ENCODE peak calls at places on chromosomes 13 and 19, in ten cellular contexts. One of them, this sample, is unnamed.

GRCh38 chr13:90902255-90902654 is 445.2 kb upstream of the MIR17HG start:
- DNase-seq in PC-9: no peak
- DNase-seq in activated CD8-positive, alpha-beta T cell treated with anti-CD3 and anti-CD28 coated beads for 36 hours: no peak
- DNase-seq in Caco-2: no peak
- DNase-seq in lower leg skin: no peak
- DNase-seq in GM06990: no peak
- DNase-seq in DND-41: no peak
- DNase-seq in left ventricle myocardium inferior: no peak
- DNase-seq in testis: no peak
- DNase-seq in hepatocyte: no peak
- DNase-seq in this sample: no peak

GRCh38 chr13:69809152-69809551 is 298.5 kb upstream of the ATXN8OS start:
- DNase-seq in PC-9: no peak
- DNase-seq in activated CD8-positive, alpha-beta T cell treated with anti-CD3 and anti-CD28 coated beads for 36 hours: no peak
- DNase-seq in Caco-2: no peak
- DNase-seq in lower leg skin: no peak
- DNase-seq in GM06990: no peak
- DNase-seq in DND-41: no peak
- DNase-seq in left ventricle myocardium inferior: no peak
- DNase-seq in testis: no peak
- DNase-seq in hepatocyte: no peak
- DNase-seq in this sample: no peak

GRCh38 chr19:3094638-3095374 is 644 bp downstream of the GNA11 start:
- DNase-seq in PC-9: no peak
- DNase-seq in activated CD8-positive, alpha-beta T cell treated with anti-CD3 and anti-CD28 coated beads for 36 hours: peak
- DNase-seq in Caco-2: no peak
- DNase-seq in lower leg skin: no peak
- DNase-seq in GM06990: peak
- DNase-seq in DND-41: peak
- DNase-seq in left ventricle myocardium inferior: no peak
- DNase-seq in testis: no peak
- DNase-seq in hepatocyte: peak
- DNase-seq in this sample: no peak

GRCh38 chr13:97946951-97947588 is 6.4 kb upstream of the IPO5 start:
- DNase-seq in PC-9: peak
- DNase-seq in activated CD8-positive, alpha-beta T cell treated with anti-CD3 and anti-CD28 coated beads for 36 hours: no peak
- DNase-seq in Caco-2: no peak
- DNase-seq in lower leg skin: no peak
- DNase-seq in GM06990: no peak
- DNase-seq in DND-41: no peak
- DNase-seq in left ventricle myocardium inferior: no peak
- DNase-seq in testis: no peak
- DNase-seq in hepatocyte: no peak
- DNase-seq in this sample: no peak

GRCh38 chr13:40629678-40630384 is 36.6 kb downstream of the FOXO1 start:
- DNase-seq in PC-9: no peak
- DNase-seq in activated CD8-positive, alpha-beta T cell treated with anti-CD3 and anti-CD28 coated beads for 36 hours: no peak
- DNase-seq in Caco-2: no peak
- DNase-seq in lower leg skin: no peak
- DNase-seq in GM06990: peak
- DNase-seq in DND-41: no peak
- DNase-seq in left ventricle myocardium inferior: no peak
- DNase-seq in testis: no peak
- DNase-seq in hepatocyte: no peak
- DNase-seq in this sample: peak

GRCh38 chr19:33252971-33253370 is 27.3 kb upstream of the SLC7A10 start:
- DNase-seq in PC-9: no peak
- DNase-seq in activated CD8-positive, alpha-beta T cell treated with anti-CD3 and anti-CD28 coated beads for 36 hours: no peak
- DNase-seq in Caco-2: no peak
- DNase-seq in lower leg skin: no peak
- DNase-seq in GM06990: no peak
- DNase-seq in DND-41: no peak
- DNase-seq in left ventricle myocardium inferior: no peak
- DNase-seq in testis: no peak
- DNase-seq in hepatocyte: no peak
- DNase-seq in this sample: no peak

GRCh38 chr19:11269408-11269807 is 7.1 kb upstream of the DOCK6 start:
- DNase-seq in PC-9: no peak
- DNase-seq in activated CD8-positive, alpha-beta T cell treated with anti-CD3 and anti-CD28 coated beads for 36 hours: no peak
- DNase-seq in Caco-2: no peak
- DNase-seq in lower leg skin: no peak
- DNase-seq in GM06990: no peak
- DNase-seq in DND-41: no peak
- DNase-seq in left ventricle myocardium inferior: no peak
- DNase-seq in testis: no peak
- DNase-seq in hepatocyte: no peak
- DNase-seq in this sample: no peak

GRCh38 chr19:32891609-32892008 is 22.0 kb upstream of the SLC7A9 start:
- DNase-seq in PC-9: no peak
- DNase-seq in activated CD8-positive, alpha-beta T cell treated with anti-CD3 and anti-CD28 coated beads for 36 hours: no peak
- DNase-seq in Caco-2: no peak
- DNase-seq in lower leg skin: no peak
- DNase-seq in GM06990: no peak
- DNase-seq in DND-41: no peak
- DNase-seq in left ventricle myocardium inferior: no peak
- DNase-seq in testis: no peak
- DNase-seq in hepatocyte: no peak
- DNase-seq in this sample: no peak

GRCh38 chr19:11699931-11700794 is 38.6 kb downstream of the ZNF823 start:
- DNase-seq in PC-9: peak
- DNase-seq in activated CD8-positive, alpha-beta T cell treated with anti-CD3 and anti-CD28 coated beads for 36 hours: peak
- DNase-seq in Caco-2: no peak
- DNase-seq in lower leg skin: no peak
- DNase-seq in GM06990: no peak
- DNase-seq in DND-41: peak
- DNase-seq in left ventricle myocardium inferior: no peak
- DNase-seq in testis: no peak
- DNase-seq in hepatocyte: peak
- DNase-seq in this sample: no peak

GRCh38 chr19:40702337-40703012 is 12.0 kb upstream of the NUMBL start:
- DNase-seq in PC-9: no peak
- DNase-seq in activated CD8-positive, alpha-beta T cell treated with anti-CD3 and anti-CD28 coated beads for 36 hours: no peak
- DNase-seq in Caco-2: no peak
- DNase-seq in lower leg skin: no peak
- DNase-seq in GM06990: no peak
- DNase-seq in DND-41: no peak
- DNase-seq in left ventricle myocardium inferior: peak
- DNase-seq in testis: peak
- DNase-seq in hepatocyte: peak
- DNase-seq in this sample: no peak

GRCh38 chr13:97079726-97080125 is 85.5 kb upstream of the OXGR1 start:
- DNase-seq in PC-9: no peak
- DNase-seq in activated CD8-positive, alpha-beta T cell treated with anti-CD3 and anti-CD28 coated beads for 36 hours: no peak
- DNase-seq in Caco-2: no peak
- DNase-seq in lower leg skin: no peak
- DNase-seq in GM06990: no peak
- DNase-seq in DND-41: no peak
- DNase-seq in left ventricle myocardium inferior: no peak
- DNase-seq in testis: no peak
- DNase-seq in hepatocyte: no peak
- DNase-seq in this sample: no peak

GRCh38 chr19:13428352-13428751 is 77.9 kb downstream of the CACNA1A start:
- DNase-seq in PC-9: no peak
- DNase-seq in activated CD8-positive, alpha-beta T cell treated with anti-CD3 and anti-CD28 coated beads for 36 hours: peak
- DNase-seq in Caco-2: no peak
- DNase-seq in lower leg skin: no peak
- DNase-seq in GM06990: no peak
- DNase-seq in DND-41: peak
- DNase-seq in left ventricle myocardium inferior: no peak
- DNase-seq in testis: no peak
- DNase-seq in hepatocyte: no peak
- DNase-seq in this sample: peak

GRCh38 chr19:8655340-8655709 is 24.9 kb downstream of the NFILZ start:
- DNase-seq in PC-9: no peak
- DNase-seq in activated CD8-positive, alpha-beta T cell treated with anti-CD3 and anti-CD28 coated beads for 36 hours: peak
- DNase-seq in Caco-2: no peak
- DNase-seq in lower leg skin: no peak
- DNase-seq in GM06990: peak
- DNase-seq in DND-41: peak
- DNase-seq in left ventricle myocardium inferior: no peak
- DNase-seq in testis: no peak
- DNase-seq in hepatocyte: no peak
- DNase-seq in this sample: peak

GRCh38 chr13:34025746-34026145 is 207.8 kb downstream of the RFC3 start:
- DNase-seq in PC-9: no peak
- DNase-seq in activated CD8-positive, alpha-beta T cell treated with anti-CD3 and anti-CD28 coated beads for 36 hours: no peak
- DNase-seq in Caco-2: no peak
- DNase-seq in lower leg skin: no peak
- DNase-seq in GM06990: no peak
- DNase-seq in DND-41: no peak
- DNase-seq in left ventricle myocardium inferior: no peak
- DNase-seq in testis: no peak
- DNase-seq in hepatocyte: no peak
- DNase-seq in this sample: no peak

GRCh38 chr13:33111414-33112110 is 95.3 kb downstream of the KL start:
- DNase-seq in PC-9: no peak
- DNase-seq in activated CD8-positive, alpha-beta T cell treated with anti-CD3 and anti-CD28 coated beads for 36 hours: no peak
- DNase-seq in Caco-2: no peak
- DNase-seq in lower leg skin: peak
- DNase-seq in GM06990: no peak
- DNase-seq in DND-41: no peak
- DNase-seq in left ventricle myocardium inferior: peak
- DNase-seq in testis: peak
- DNase-seq in hepatocyte: no peak
- DNase-seq in this sample: no peak

GRCh38 chr13:110828705-110829104 is 86.2 kb downstream of the ANKRD10 start:
- DNase-seq in PC-9: no peak
- DNase-seq in activated CD8-positive, alpha-beta T cell treated with anti-CD3 and anti-CD28 coated beads for 36 hours: no peak
- DNase-seq in Caco-2: no peak
- DNase-seq in lower leg skin: no peak
- DNase-seq in GM06990: no peak
- DNase-seq in DND-41: no peak
- DNase-seq in left ventricle myocardium inferior: no peak
- DNase-seq in testis: no peak
- DNase-seq in hepatocyte: no peak
- DNase-seq in this sample: no peak
- TF ChIP-seq CTCF in PC-9: no peak
- TF ChIP-seq CTCF in activated CD8-positive, alpha-beta T cell treated with anti-CD3 and anti-CD28 coated beads for 36 hours: no peak
- TF ChIP-seq CTCF in Caco-2: no peak
- TF ChIP-seq CTCF in lower leg skin: no peak
- TF ChIP-seq CTCF in GM06990: no peak
- TF ChIP-seq CTCF in DND-41: no peak
- TF ChIP-seq CTCF in left ventricle myocardium inferior: no peak
- TF ChIP-seq CTCF in testis: no peak
- TF ChIP-seq CTCF in hepatocyte: no peak
- TF ChIP-seq CTCF in this sample: no peak

GRCh38 chr13:111152836-111153235 is 37.7 kb downstream of the ARHGEF7 start:
- DNase-seq in PC-9: no peak
- DNase-seq in activated CD8-positive, alpha-beta T cell treated with anti-CD3 and anti-CD28 coated beads for 36 hours: no peak
- DNase-seq in Caco-2: peak
- DNase-seq in lower leg skin: no peak
- DNase-seq in GM06990: no peak
- DNase-seq in DND-41: no peak
- DNase-seq in left ventricle myocardium inferior: no peak
- DNase-seq in testis: peak
- DNase-seq in hepatocyte: peak
- DNase-seq in this sample: no peak

GRCh38 chr13:111158136-111158805 is 43.2 kb downstream of the ARHGEF7 start:
- DNase-seq in PC-9: no peak
- DNase-seq in activated CD8-positive, alpha-beta T cell treated with anti-CD3 and anti-CD28 coated beads for 36 hours: no peak
- DNase-seq in Caco-2: no peak
- DNase-seq in lower leg skin: no peak
- DNase-seq in GM06990: no peak
- DNase-seq in DND-41: no peak
- DNase-seq in left ventricle myocardium inferior: no peak
- DNase-seq in testis: no peak
- DNase-seq in hepatocyte: no peak
- DNase-seq in this sample: no peak

GRCh38 chr13:111153977-111154332 is 38.8 kb downstream of the ARHGEF7 start:
- DNase-seq in PC-9: peak
- DNase-seq in activated CD8-positive, alpha-beta T cell treated with anti-CD3 and anti-CD28 coated beads for 36 hours: no peak
- DNase-seq in Caco-2: peak
- DNase-seq in lower leg skin: peak
- DNase-seq in GM06990: no peak
- DNase-seq in DND-41: no peak
- DNase-seq in left ventricle myocardium inferior: peak
- DNase-seq in testis: peak
- DNase-seq in hepatocyte: no peak
- DNase-seq in this sample: peak

GRCh38 chr13:111156421-111156820 is 41.3 kb downstream of the ARHGEF7 start:
- DNase-seq in PC-9: no peak
- DNase-seq in activated CD8-positive, alpha-beta T cell treated with anti-CD3 and anti-CD28 coated beads for 36 hours: no peak
- DNase-seq in Caco-2: no peak
- DNase-seq in lower leg skin: no peak
- DNase-seq in GM06990: no peak
- DNase-seq in DND-41: no peak
- DNase-seq in left ventricle myocardium inferior: no peak
- DNase-seq in testis: no peak
- DNase-seq in hepatocyte: no peak
- DNase-seq in this sample: no peak

GRCh38 chr13:111153279-111153976 is 38.3 kb downstream of the ARHGEF7 start:
- DNase-seq in PC-9: peak
- DNase-seq in activated CD8-positive, alpha-beta T cell treated with anti-CD3 and anti-CD28 coated beads for 36 hours: peak
- DNase-seq in Caco-2: peak
- DNase-seq in lower leg skin: peak
- DNase-seq in GM06990: peak
- DNase-seq in DND-41: peak
- DNase-seq in left ventricle myocardium inferior: peak
- DNase-seq in testis: peak
- DNase-seq in hepatocyte: peak
- DNase-seq in this sample: peak
- TF ChIP-seq CTCF in PC-9: no peak
- TF ChIP-seq CTCF in activated CD8-positive, alpha-beta T cell treated with anti-CD3 and anti-CD28 coated beads for 36 hours: no peak
- TF ChIP-seq CTCF in Caco-2: no peak
- TF ChIP-seq CTCF in lower leg skin: no peak
- TF ChIP-seq CTCF in GM06990: peak
- TF ChIP-seq CTCF in DND-41: no peak
- TF ChIP-seq CTCF in left ventricle myocardium inferior: peak
- TF ChIP-seq CTCF in testis: peak
- TF ChIP-seq CTCF in hepatocyte: peak
- TF ChIP-seq CTCF in this sample: peak

GRCh38 chr19:16070366-16070990 is 5.8 kb upstream of the TPM4 start:
- DNase-seq in PC-9: peak
- DNase-seq in activated CD8-positive, alpha-beta T cell treated with anti-CD3 and anti-CD28 coated beads for 36 hours: peak
- DNase-seq in Caco-2: no peak
- DNase-seq in lower leg skin: peak
- DNase-seq in GM06990: peak
- DNase-seq in DND-41: no peak
- DNase-seq in left ventricle myocardium inferior: peak
- DNase-seq in testis: no peak
- DNase-seq in hepatocyte: no peak
- DNase-seq in this sample: peak
- TF ChIP-seq CTCF in PC-9: no peak
- TF ChIP-seq CTCF in activated CD8-positive, alpha-beta T cell treated with anti-CD3 and anti-CD28 coated beads for 36 hours: no peak
- TF ChIP-seq CTCF in Caco-2: no peak
- TF ChIP-seq CTCF in lower leg skin: no peak
- TF ChIP-seq CTCF in GM06990: no peak
- TF ChIP-seq CTCF in DND-41: no peak
- TF ChIP-seq CTCF in left ventricle myocardium inferior: no peak
- TF ChIP-seq CTCF in testis: no peak
- TF ChIP-seq CTCF in hepatocyte: no peak
- TF ChIP-seq CTCF in this sample: no peak

DNA sequence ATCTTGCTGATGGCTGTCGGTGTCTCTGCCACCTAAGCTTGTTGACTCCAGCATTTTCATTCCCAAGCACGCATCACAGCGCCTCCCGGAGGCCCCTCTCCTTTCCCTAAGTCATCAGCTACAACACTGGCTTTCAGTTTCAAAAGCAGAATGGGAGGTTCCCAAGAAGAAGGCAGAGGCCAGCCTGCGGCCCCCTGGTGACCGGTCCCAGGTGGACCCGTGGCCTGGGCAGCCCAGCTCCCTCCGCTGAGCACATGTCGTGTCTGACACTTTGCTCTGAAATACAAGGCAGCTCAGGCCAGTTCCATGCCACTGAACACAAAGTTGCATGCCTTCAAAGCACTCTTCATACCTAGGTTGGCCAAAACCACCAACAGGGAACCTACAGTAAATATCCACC is 8.5 kb downstream of the MLLT1 start:
- DNase-seq in PC-9: no peak
- DNase-seq in activated CD8-positive, alpha-beta T cell treated with anti-CD3 and anti-CD28 coated beads for 36 hours: no peak
- DNase-seq in Caco-2: no peak
- DNase-seq in lower leg skin: no peak
- DNase-seq in GM06990: no peak
- DNase-seq in DND-41: no peak
- DNase-seq in left ventricle myocardium inferior: no peak
- DNase-seq in testis: no peak
- DNase-seq in hepatocyte: no peak
- DNase-seq in this sample: no peak
- TF ChIP-seq CTCF in PC-9: no peak
- TF ChIP-seq CTCF in activated CD8-positive, alpha-beta T cell treated with anti-CD3 and anti-CD28 coated beads for 36 hours: no peak
- TF ChIP-seq CTCF in Caco-2: no peak
- TF ChIP-seq CTCF in lower leg skin: no peak
- TF ChIP-seq CTCF in GM06990: no peak
- TF ChIP-seq CTCF in DND-41: peak
- TF ChIP-seq CTCF in left ventricle myocardium inferior: peak
- TF ChIP-seq CTCF in testis: no peak
- TF ChIP-seq CTCF in hepatocyte: peak
- TF ChIP-seq CTCF in this sample: no peak

This sample was measured in GM10248.